ENCODE peak calls at places on chromosomes 12 and 14, in six cellular contexts. Z is MCF 10A, T is A549, G is body of pancreas, P is A673, V is AG04450. X is an unnamed sample.

GRCh38 chr12:34292736-34293625 is 270.7 kb downstream of the ALG10 start:
- DNase-seq in Z (no peak), T (peak; percentile 68), G (no peak), P (no peak), V (no peak), X (no peak)

GRCh38 chr12:109743076-109743910 is 29.7 kb downstream of the FAM222A start:
- DNase-seq in Z (no peak), T (no peak), G (peak; percentile 1), P (no peak), V (no peak), X (no peak)

GRCh38 chr14:100776681-100777365 is 49.1 kb upstream of the MEG3 start:
- DNase-seq in Z (no peak), T (no peak), G (no peak), P (no peak), V (no peak), X (no peak)

GRCh38 chr12:110245278-110245868 is 35.7 kb upstream of the ATP2A2 start:
- DNase-seq in Z (peak; percentile 54), T (peak; percentile 73), G (no peak), P (peak; percentile 44), V (no peak), X (peak; percentile 36)

GRCh38 chr14:101997429-101998336 is 33.3 kb downstream of the DYNC1H1 start:
- DNase-seq in Z (no peak), T (no peak), G (no peak), P (no peak), V (no peak), X (no peak)

GRCh38 chr14:37599527-37600368 is 4.3 kb downstream of the TTC6 start:
- DNase-seq in Z (no peak), T (no peak), G (no peak), P (no peak), V (no peak), X (no peak)

GRCh38 chr12:113846275-113846674 is 119.8 kb downstream of the RBM19 start:
- DNase-seq in Z (no peak), T (no peak), G (no peak), P (no peak), V (no peak), X (no peak)

GRCh38 chr14:50001999-50002925 is 109.4 kb downstream of the ARF6 start:
- DNase-seq in Z (no peak), T (no peak), G (peak; percentile 37), P (no peak), V (no peak), X (no peak)

GRCh38 chr12:6407206-6407954 is 23.4 kb downstream of the LTBR start:
- DNase-seq in Z (no peak), T (no peak), G (no peak), P (no peak), V (no peak), X (no peak)

GRCh38 chr12:122865268-122866231 is 30.3 kb downstream of the HIP1R start:
- DNase-seq in Z (no peak), T (peak; percentile 64), G (peak; percentile 80), P (no peak), V (no peak), X (no peak)

GRCh38 chr12:69540606-69541386 is 44.5 kb upstream of the CCT2 start:
- DNase-seq in Z (no peak), T (no peak), G (no peak), P (no peak), V (peak; percentile 27), X (no peak)
- TF ChIP-seq CTCF in Z (no peak), T (no peak), G (no peak), P (no peak), V (peak; percentile 18), X (no peak)

GRCh38 chr14:54981698-54982097 is 45.2 kb downstream of the WDHD1 start:
- DNase-seq in Z (no peak), T (peak; percentile 13), G (no peak), P (peak; percentile 11), V (no peak), X (no peak)
- TF ChIP-seq CTCF in Z (peak; percentile 45), T (peak; percentile 37), G (no peak), P (no peak), V (peak; percentile 14), X (no peak)

DNA sequence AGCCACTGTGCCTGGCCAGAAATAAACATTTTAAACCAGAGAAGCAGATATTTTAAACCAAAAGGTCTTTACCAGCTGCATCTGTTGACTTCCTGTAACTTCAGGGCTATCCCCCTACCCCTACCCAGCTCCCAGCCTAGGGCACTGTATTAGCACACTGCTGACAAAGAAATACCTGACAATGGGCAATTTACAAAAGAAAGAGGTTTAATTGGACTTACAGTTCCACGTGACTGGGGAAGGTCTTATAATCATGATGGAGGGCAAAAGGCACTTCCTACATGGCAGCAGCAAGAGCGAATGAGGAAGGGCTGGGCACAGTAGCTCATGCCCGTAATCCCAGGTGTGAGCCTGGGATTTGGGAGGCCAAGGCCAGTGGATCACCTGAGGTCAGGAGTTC is 26.0 kb downstream of the GEMIN2 start:
- DNase-seq in Z (no peak), T (no peak), G (no peak), P (no peak), V (no peak), X (no peak)
- TF ChIP-seq CTCF in Z (no peak), T (no peak), G (no peak), P (no peak), V (no peak), X (no peak)

GRCh38 chr14:70827366-70828151 is 18.2 kb upstream of the MAP3K9 start:
- DNase-seq in Z (no peak), T (no peak), G (no peak), P (peak; percentile 46), V (no peak), X (no peak)
- TF ChIP-seq CTCF in Z (no peak), T (no peak), G (no peak), P (peak; percentile 26), V (no peak), X (no peak)

GRCh38 chr12:131949431-131950181 is at the start of gene EP400:
- DNase-seq in Z (peak; percentile 94), T (peak; percentile 95), G (peak; percentile 97), P (peak; percentile 97), V (peak; percentile 71), X (peak; percentile 92)
- TF ChIP-seq CTCF in Z (peak; percentile 54), T (peak; percentile 85), G (peak; percentile 94), P (peak; percentile 51), V (no peak), X (no peak)

GRCh38 chr12:46004715-46005114 is 14.3 kb upstream of the SCAF11 start:
- DNase-seq in Z (no peak), T (no peak), G (no peak), P (no peak), V (no peak), X (no peak)

GRCh38 chr12:46005823-46006222 is 15.4 kb upstream of the SCAF11 start:
- DNase-seq in Z (no peak), T (no peak), G (no peak), P (no peak), V (no peak), X (no peak)

GRCh38 chr12:46005151-46005797 is 14.9 kb upstream of the SCAF11 start:
- DNase-seq in Z (peak; percentile 8), T (peak; percentile 9), G (no peak), P (peak; percentile 10), V (no peak), X (no peak)
- TF ChIP-seq CTCF in Z (peak; percentile 31), T (peak; percentile 55), G (no peak), P (peak; percentile 60), V (peak; percentile 48), X (no peak)

DNA sequence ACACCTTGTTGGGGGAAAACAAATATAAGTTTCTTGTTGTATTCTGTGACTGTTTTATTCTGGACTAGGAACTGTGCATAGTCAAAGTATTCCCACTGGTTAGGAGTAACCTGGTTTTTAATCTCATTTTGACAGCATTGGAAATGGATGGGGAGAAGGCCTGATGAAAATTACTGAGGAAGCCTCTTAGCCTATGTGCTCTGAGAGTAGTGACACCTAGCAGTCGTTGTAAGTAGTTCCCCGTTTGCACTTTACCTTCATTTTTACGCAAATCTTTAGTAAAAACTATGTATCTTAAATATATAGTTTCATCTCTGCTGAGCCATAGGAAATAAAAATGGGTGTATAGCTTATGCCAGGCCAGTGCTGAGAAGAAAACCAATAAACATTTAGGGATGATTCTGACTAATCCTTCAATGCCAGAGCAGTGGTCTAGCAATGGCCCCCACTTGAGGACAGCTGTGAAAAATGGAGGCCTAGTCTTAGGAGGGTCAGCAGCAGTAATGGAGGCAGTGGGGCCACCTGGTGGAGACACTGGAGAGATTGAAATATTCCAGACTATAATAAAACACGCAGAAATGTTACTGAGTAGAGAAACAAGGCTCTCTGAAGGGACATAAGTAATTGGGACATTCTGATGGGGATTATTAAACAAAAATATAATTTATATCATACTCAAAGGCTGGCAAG is 133.2 kb upstream of the NOVA1 start:
- DNase-seq in Z (peak; percentile 1), T (peak; percentile 24), G (no peak), P (peak; percentile 54), V (no peak), X (no peak)
- TF ChIP-seq CTCF in Z (peak; percentile 13), T (peak; percentile 24), G (no peak), P (peak; percentile 78), V (peak; percentile 40), X (no peak)

GRCh38 chr14:63993992-63994391 is 141.2 kb downstream of the SYNE2 start:
- DNase-seq in Z (peak; percentile 18), T (peak; percentile 13), G (peak; percentile 13), P (no peak), V (no peak), X (no peak)
- TF ChIP-seq CTCF in Z (peak; percentile 34), T (peak; percentile 35), G (peak; percentile 33), P (no peak), V (peak; percentile 37), X (no peak)